ENCODE peak calls at places on chromosomes 12 and 14, in five cellular contexts. N, H, M, T and A are unnamed samples.

GRCh38 chr12:10409387-10409786 is at the start of gene KLRC4:
- DNase-seq in M (no peak), H (no peak), T (no peak), N (no peak), A (no peak)

GRCh38 chr12:112258926-112259325 is 123.3 kb downstream of the HECTD4 start:
- DNase-seq in M (no peak), N (no peak), H (no peak), T (no peak), A (no peak)

GRCh38 chr12:9669534-9669933 is at the start of gene CLEC2D:
- DNase-seq in H (no peak), M (no peak), T (no peak), N (no peak), A (no peak)

GRCh38 chr12:91978143-91978542 is 167.5 kb downstream of the BTG1 start:
- DNase-seq in N (no peak), M (no peak), H (no peak), T (no peak), A (no peak)

GRCh38 chr14:100842799-100843198 is 16.9 kb downstream of the MEG3 start:
- DNase-seq in T (no peak), N (no peak), M (no peak), H (no peak), A (no peak)

GRCh38 chr12:12404297-12404696 is 47.4 kb downstream of the BORCS5 start:
- DNase-seq in T (no peak), H (no peak), M (no peak), N (no peak), A (no peak)

GRCh38 chr14:69339426-69339825 is 58.7 kb downstream of the ERH start:
- DNase-seq in T (no peak), N (no peak), H (no peak), M (no peak), A (no peak)

GRCh38 chr12:46299846-46300245 is 31.0 kb upstream of the SLC38A1 start:
- DNase-seq in H (no peak), T (no peak), M (no peak), N (no peak), A (no peak)

GRCh38 chr12:111034911-111035577 is 114.7 kb upstream of the MYL2 start:
- DNase-seq in M (peak; percentile 30), T (no peak), H (no peak), N (no peak), A (no peak)

GRCh38 chr12:47736877-47737676 is 11.8 kb upstream of the ENDOU start:
- DNase-seq in M (no peak), N (no peak), H (peak; percentile 70), T (peak; percentile 77), A (peak; percentile 65)

GRCh38 chr12:23757541-23757962 is 191.9 kb downstream of the SOX5 start:
- DNase-seq in N (no peak), M (no peak), H (no peak), T (no peak), A (no peak)

GRCh38 chr14:38357557-38357956 is 101.7 kb upstream of the CLEC14A start:
- DNase-seq in N (peak; percentile 12), H (no peak), T (no peak), M (no peak), A (no peak)

GRCh38 chr14:86217523-86217922 is 687.6 kb downstream of the FLRT2 start:
- DNase-seq in H (no peak), M (no peak), N (no peak), T (no peak), A (no peak)

GRCh38 chr14:52706286-52706685 is 714 bp upstream of the PSMC6 start:
- DNase-seq in T (no peak), H (no peak), N (no peak), M (no peak), A (no peak)

GRCh38 chr12:104998423-104999346 is 12.6 kb downstream of the NOPCHAP1 start:
- DNase-seq in N (no peak), M (no peak), T (no peak), H (no peak), A (peak; percentile 76)

GRCh38 chr12:93954160-93955112 is 193.9 kb upstream of the PLXNC1 start:
- DNase-seq in N (no peak), H (no peak), T (no peak), M (no peak), A (no peak)

GRCh38 chr12:24752763-24753462 is 196.0 kb downstream of the BCAT1 start:
- DNase-seq in H (no peak), N (no peak), M (no peak), T (no peak), A (no peak)

GRCh38 chr14:23379331-23380196 is 2.7 kb downstream of the CMTM5 start:
- DNase-seq in N (peak; percentile 68), H (peak; percentile 77), M (peak; percentile 62), T (no peak), A (peak; percentile 71)

GRCh38 chr12:67540920-67541624 is 107.5 kb upstream of the DYRK2 start:
- DNase-seq in H (no peak), M (no peak), T (no peak), N (peak; percentile 64), A (no peak)

GRCh38 chr12:124730455-124730932 is 133.2 kb downstream of the SCARB1 start:
- DNase-seq in T (no peak), M (no peak), N (no peak), H (no peak), A (no peak)

GRCh38 chr12:107955966-107956643 is 173.0 kb upstream of the WSCD2 start:
- DNase-seq in H (no peak), T (no peak), M (no peak), N (no peak), A (no peak)

GRCh38 chr14:31241450-31242114 is 34.0 kb upstream of the HECTD1 start:
- DNase-seq in H (no peak), M (no peak), N (no peak), T (no peak), A (peak; percentile 18)

GRCh38 chr12:94570161-94570560 is 80.2 kb downstream of the TMCC3 start:
- DNase-seq in N (peak; percentile 43), H (no peak), T (no peak), M (no peak), A (no peak)

GRCh38 chr12:48818831-48819590 is 715 bp downstream of the CACNB3 start:
- DNase-seq in T (no peak), M (no peak), H (no peak), N (no peak), A (peak; percentile 69)

GRCh38 chr14:96511146-96511545 is 9.0 kb downstream of the PAPOLA start:
- DNase-seq in N (no peak), T (no peak), H (no peak), M (no peak), A (no peak)

GRCh38 chr12:104886418-104887401 is 71.4 kb downstream of the SLC41A2 start:
- DNase-seq in H (no peak), T (no peak), N (peak; percentile 9), M (no peak), A (no peak)

GRCh38 chr12:128387811-128388422 is 120.9 kb downstream of the TMEM132C start:
- DNase-seq in M (peak; percentile 30), N (no peak), H (peak; percentile 61), T (no peak), A (peak; percentile 46)

GRCh38 chr14:55221186-55221585 is 29.8 kb upstream of the DLGAP5 start:
- DNase-seq in H (no peak), M (no peak), N (peak; percentile 23), T (no peak), A (no peak)

GRCh38 chr12:24014240-24014639 is 64.8 kb upstream of the SOX5 start:
- DNase-seq in T (no peak), M (no peak), H (no peak), N (no peak), A (no peak)

DNA sequence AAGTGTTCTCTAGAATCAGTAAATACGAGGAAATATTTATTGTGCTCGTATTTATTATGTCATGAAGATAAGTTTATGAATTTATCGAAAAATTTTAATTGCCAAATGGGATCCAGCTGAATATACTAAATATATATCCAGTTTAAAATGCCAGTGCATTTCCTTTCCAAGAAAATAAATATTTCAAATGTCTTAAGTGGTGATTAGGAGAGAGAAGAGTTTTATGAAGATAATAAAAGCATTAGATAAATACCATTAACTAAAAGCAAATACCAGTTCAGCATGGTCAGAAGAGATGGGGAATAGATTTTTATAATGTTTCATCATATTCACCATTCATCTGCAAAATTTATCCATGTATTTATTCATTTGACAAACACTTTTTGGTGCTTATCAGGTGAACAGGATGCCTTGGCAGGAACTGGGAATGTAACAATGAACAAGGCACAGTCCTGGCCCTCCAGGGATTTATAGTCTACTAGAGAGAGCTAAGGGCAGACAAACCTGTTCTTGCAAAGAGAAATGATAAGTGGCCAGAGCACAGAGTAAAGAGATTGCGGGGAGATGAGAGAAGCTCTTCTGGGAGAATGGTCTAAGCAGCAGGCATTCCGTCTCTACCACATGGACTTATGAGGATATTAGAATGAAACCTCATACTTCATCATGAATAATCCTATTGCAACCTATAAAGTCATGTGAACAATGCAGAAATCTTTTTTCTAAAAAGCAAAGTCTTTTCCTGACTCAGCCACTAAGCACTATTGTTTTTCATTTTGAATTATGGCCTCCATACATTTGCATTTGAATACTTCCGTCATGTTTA is 143.7 kb upstream of the ABCD2 start:
- DNase-seq in T (no peak), N (no peak), M (no peak), H (no peak), A (no peak)
- TF ChIP-seq CTCF in T (no peak), N (no peak), M (no peak), H (no peak), A (no peak)

DNA sequence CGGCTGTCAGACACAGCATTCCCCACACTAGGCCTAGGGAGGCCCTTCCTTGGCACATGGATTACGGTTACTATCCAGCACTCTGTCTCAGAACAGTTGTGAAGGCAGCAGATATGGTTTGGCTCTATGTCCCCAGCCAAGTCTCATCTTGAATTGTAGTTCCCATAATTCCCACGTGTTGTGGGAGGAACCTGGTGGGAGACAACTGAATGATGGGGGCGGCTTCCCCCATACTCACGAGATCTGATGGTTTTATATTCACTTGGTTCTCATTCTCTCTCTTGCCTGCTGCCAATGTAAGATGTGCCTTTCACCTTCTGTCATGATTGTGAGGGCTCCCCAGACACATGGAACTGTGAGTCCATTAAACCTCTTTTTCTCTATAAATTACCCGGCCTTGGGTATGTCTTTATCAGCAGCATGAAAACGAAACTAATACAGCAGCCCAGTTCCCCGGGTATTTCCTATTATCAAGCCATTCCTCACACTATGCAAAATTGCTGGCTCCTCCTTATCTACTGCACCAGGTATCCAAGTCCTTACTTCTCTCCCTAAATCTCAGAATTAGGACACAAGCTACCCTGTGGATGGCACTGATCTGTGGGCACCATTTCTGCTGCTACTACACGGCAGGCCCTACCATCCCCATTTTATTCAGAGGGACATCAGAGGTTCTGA is 33.3 kb downstream of the NT5DC3 start:
- DNase-seq in M (no peak), H (no peak), N (no peak), T (no peak), A (no peak)
- H3K27ac ChIP-seq in M (peak overlapping the region; percentile 83), H (peak overlapping the region; percentile 30), N (no peak overlapping the region), T (peak overlapping the region; percentile 79), A (no peak overlapping the region)

GRCh38 chr12:2624543-2625266 is 170.1 kb upstream of the FKBP4 start:
- DNase-seq in N (peak; percentile 43), T (no peak), M (no peak), H (peak; percentile 84), A (no peak)
- TF ChIP-seq CTCF in N (no peak), T (no peak), M (no peak), H (peak; percentile 63), A (no peak)

GRCh38 chr14:92649934-92650545 is 98.4 kb downstream of the LGMN start:
- DNase-seq in M (no peak), H (no peak), N (no peak), T (peak; percentile 65), A (no peak)
- H3K27ac ChIP-seq in M (no peak overlapping the region), H (peak overlapping the region; percentile 87), N (no peak overlapping the region), T (peak overlapping the region; percentile 97), A (peak overlapping the region; percentile 38)

GRCh38 chr14:90568405-90568804 is 171.6 kb downstream of the CALM1 start:
- DNase-seq in T (no peak), N (no peak), H (no peak), M (no peak), A (no peak)
- TF ChIP-seq CTCF in T (no peak), N (no peak), H (no peak), M (no peak), A (no peak)

GRCh38 chr12:55930771-55931316 is at the start of gene DGKA:
- DNase-seq in M (peak; percentile 71), N (peak; percentile 77), T (no peak), H (no peak), A (peak; percentile 77)
- H3K27ac ChIP-seq in M (peak within 1 kb of the TSS; percentile 88), N (peak within 1 kb of the TSS; percentile 99), T (peak within 1 kb of the TSS; percentile 92), H (peak within 1 kb of the TSS; percentile 89), A (peak within 1 kb of the TSS; percentile 99)